ENCODE peak calls at places on chromosomes 5 and 9, in four cellular contexts. One of them, this sample, is unnamed.
A peak's percentile ranks its signal among the peaks of the same experiment; 100 is the strongest.

GRCh38 chr9:70987986-70988385 is 133.4 kb downstream of the TRPM3 start:
- DNase-seq in germinal center: no peak
- DNase-seq in cerebellar cortex: no peak
- DNase-seq in SK-MEL-5: no peak
- DNase-seq in this sample: no peak

GRCh38 chr5:114782869-114783268 is 386.8 kb downstream of the TRIM36 start:
- DNase-seq in cerebellar cortex: peak; percentile 97
- DNase-seq in germinal center: no peak
- DNase-seq in SK-MEL-5: peak; percentile 35
- DNase-seq in this sample: no peak

GRCh38 chr5:81787843-81788242 is 36.9 kb upstream of the SSBP2 start:
- DNase-seq in germinal center: no peak
- DNase-seq in cerebellar cortex: peak; percentile 26
- DNase-seq in SK-MEL-5: peak; percentile 51
- DNase-seq in this sample: no peak

GRCh38 chr5:150641006-150641570 is 628 bp downstream of the SYNPO start:
- DNase-seq in cerebellar cortex: no peak
- DNase-seq in germinal center: no peak
- DNase-seq in SK-MEL-5: no peak
- DNase-seq in this sample: no peak

GRCh38 chr9:130208600-130209347 is 36.6 kb downstream of the NCS1 start:
- DNase-seq in germinal center: no peak
- DNase-seq in SK-MEL-5: no peak
- DNase-seq in cerebellar cortex: no peak
- DNase-seq in this sample: no peak

GRCh38 chr9:114117996-114118830 is 19.1 kb upstream of the KIF12 start:
- DNase-seq in cerebellar cortex: no peak
- DNase-seq in germinal center: no peak
- DNase-seq in SK-MEL-5: peak; percentile 78
- DNase-seq in this sample: no peak

GRCh38 chr9:110580850-110581249 is 1.3 kb upstream of the SVEP1 start:
- DNase-seq in germinal center: no peak
- DNase-seq in cerebellar cortex: peak; percentile 62
- DNase-seq in SK-MEL-5: no peak
- DNase-seq in this sample: no peak

GRCh38 chr5:108642170-108642906 is 105.4 kb upstream of the FER start:
- DNase-seq in germinal center: peak; percentile 55
- DNase-seq in cerebellar cortex: peak; percentile 64
- DNase-seq in SK-MEL-5: peak; percentile 87
- DNase-seq in this sample: peak; percentile 17

GRCh38 chr9:109721021-109721420 is 59.0 kb upstream of the PALM2AKAP2 start:
- DNase-seq in cerebellar cortex: no peak
- DNase-seq in SK-MEL-5: peak; percentile 29
- DNase-seq in germinal center: no peak
- DNase-seq in this sample: no peak

GRCh38 chr9:92971121-92971520 is 23.8 kb downstream of the FGD3 start:
- DNase-seq in germinal center: no peak
- DNase-seq in SK-MEL-5: no peak
- DNase-seq in cerebellar cortex: no peak
- DNase-seq in this sample: no peak

GRCh38 chr5:54655761-54656160 is 138.2 kb downstream of the SNX18 start:
- DNase-seq in SK-MEL-5: no peak
- DNase-seq in germinal center: no peak
- DNase-seq in cerebellar cortex: no peak
- DNase-seq in this sample: no peak

GRCh38 chr9:90767523-90768100 is 34.0 kb upstream of the SYK start:
- DNase-seq in germinal center: no peak
- DNase-seq in cerebellar cortex: no peak
- DNase-seq in SK-MEL-5: no peak
- DNase-seq in this sample: no peak

GRCh38 chr9:134690301-134690751 is 48.7 kb downstream of the COL5A1 start:
- DNase-seq in germinal center: no peak
- DNase-seq in cerebellar cortex: no peak
- DNase-seq in SK-MEL-5: no peak
- DNase-seq in this sample: no peak

GRCh38 chr5:175328176-175328575 is 115.8 kb downstream of the DRD1 start:
- DNase-seq in germinal center: no peak
- DNase-seq in SK-MEL-5: no peak
- DNase-seq in cerebellar cortex: no peak
- DNase-seq in this sample: no peak

GRCh38 chr5:164326219-164326618 is 820.8 kb downstream of the MAT2B start:
- DNase-seq in germinal center: no peak
- DNase-seq in cerebellar cortex: peak; percentile 7
- DNase-seq in SK-MEL-5: no peak
- DNase-seq in this sample: no peak

GRCh38 chr5:124888050-124888506 is 141.6 kb upstream of the ZNF608 start:
- DNase-seq in SK-MEL-5: peak; percentile 59
- DNase-seq in cerebellar cortex: no peak
- DNase-seq in germinal center: no peak
- DNase-seq in this sample: no peak

GRCh38 chr9:107020040-107020530 is 157.1 kb downstream of the ZNF462 start:
- DNase-seq in SK-MEL-5: no peak
- DNase-seq in germinal center: no peak
- DNase-seq in cerebellar cortex: no peak
- DNase-seq in this sample: no peak

GRCh38 chr5:141412853-141413539 is at the start of gene PCDHGA10:
- DNase-seq in cerebellar cortex: peak; percentile 45
- DNase-seq in germinal center: peak; percentile 71
- DNase-seq in SK-MEL-5: peak; percentile 52
- DNase-seq in this sample: no peak

GRCh38 chr9:11946521-11946920 is 746.7 kb upstream of the TYRP1 start:
- DNase-seq in cerebellar cortex: no peak
- DNase-seq in germinal center: no peak
- DNase-seq in SK-MEL-5: no peak
- DNase-seq in this sample: no peak

GRCh38 chr5:150053231-150053626 is 33.1 kb downstream of the CSF1R start:
- DNase-seq in SK-MEL-5: no peak
- DNase-seq in cerebellar cortex: no peak
- DNase-seq in germinal center: no peak
- DNase-seq in this sample: no peak

GRCh38 chr9:137087409-137087925 is 682 bp downstream of the MAN1B1 start:
- DNase-seq in cerebellar cortex: no peak
- DNase-seq in germinal center: peak; percentile 16
- DNase-seq in SK-MEL-5: no peak
- DNase-seq in this sample: no peak

GRCh38 chr9:108496866-108497265 is 358.9 kb downstream of the ACTL7B start:
- DNase-seq in cerebellar cortex: no peak
- DNase-seq in SK-MEL-5: no peak
- DNase-seq in germinal center: no peak
- DNase-seq in this sample: no peak

GRCh38 chr9:97954550-97954989 is 16.6 kb upstream of the HEMGN start:
- DNase-seq in SK-MEL-5: peak; percentile 72
- DNase-seq in cerebellar cortex: peak; percentile 73
- DNase-seq in germinal center: peak; percentile 77
- DNase-seq in this sample: peak; percentile 30

GRCh38 chr5:16679863-16680262 is 63.1 kb upstream of the RETREG1 start:
- DNase-seq in cerebellar cortex: no peak
- DNase-seq in germinal center: no peak
- DNase-seq in SK-MEL-5: no peak
- DNase-seq in this sample: no peak

GRCh38 chr5:150613991-150614650 is 26.3 kb upstream of the SYNPO start:
- DNase-seq in SK-MEL-5: no peak
- DNase-seq in germinal center: no peak
- DNase-seq in cerebellar cortex: no peak
- DNase-seq in this sample: no peak

GRCh38 chr5:168407222-168407621 is 79.0 kb upstream of the RARS1 start:
- DNase-seq in germinal center: no peak
- DNase-seq in cerebellar cortex: no peak
- DNase-seq in SK-MEL-5: no peak
- DNase-seq in this sample: no peak

This sample was measured in effector memory CD4-positive, alpha-beta T cell.